ENCODE peak calls at places on chromosomes 11 and 22, in four cellular contexts. One of them, this sample, is unnamed.

GRCh38 chr11:86068138-86068861 is 584 bp downstream of the PICALM start:
- DNase-seq in AML-193: no peak
- DNase-seq in neural progenitor cell: peak
- DNase-seq in anterior cingulate cortex: peak
- DNase-seq in this sample: peak

GRCh38 chr22:43867839-43868652 is 5.7 kb upstream of the SULT4A1 start:
- DNase-seq in AML-193: no peak
- DNase-seq in anterior cingulate cortex: no peak
- DNase-seq in neural progenitor cell: peak
- DNase-seq in this sample: peak

GRCh38 chr22:37284807-37285355 is 2.6 kb downstream of the CYTH4 start:
- DNase-seq in anterior cingulate cortex: peak
- DNase-seq in neural progenitor cell: no peak
- DNase-seq in AML-193: peak
- DNase-seq in this sample: no peak

GRCh38 chr11:84425704-84426103 is 1139.5 kb upstream of the CCDC90B start:
- DNase-seq in anterior cingulate cortex: no peak
- DNase-seq in neural progenitor cell: no peak
- DNase-seq in AML-193: no peak
- DNase-seq in this sample: no peak

GRCh38 chr11:105236631-105237030 is 97.1 kb upstream of the CARD18 start:
- DNase-seq in AML-193: no peak
- DNase-seq in neural progenitor cell: no peak
- DNase-seq in anterior cingulate cortex: no peak
- DNase-seq in this sample: no peak

GRCh38 chr22:19103881-19104821 is 18.1 kb downstream of the DGCR2 start:
- DNase-seq in AML-193: no peak
- DNase-seq in anterior cingulate cortex: no peak
- DNase-seq in neural progenitor cell: no peak
- DNase-seq in this sample: no peak

GRCh38 chr22:42959472-42960145 is 55.3 kb downstream of the PACSIN2 start:
- DNase-seq in AML-193: no peak
- DNase-seq in anterior cingulate cortex: no peak
- DNase-seq in neural progenitor cell: no peak
- DNase-seq in this sample: no peak

GRCh38 chr11:45927684-45928413 is 5.4 kb downstream of the LARGE2 start:
- DNase-seq in neural progenitor cell: no peak
- DNase-seq in anterior cingulate cortex: no peak
- DNase-seq in AML-193: no peak
- DNase-seq in this sample: no peak

GRCh38 chr11:92531051-92531747 is 306.6 kb downstream of the FAT3 start:
- DNase-seq in anterior cingulate cortex: no peak
- DNase-seq in AML-193: no peak
- DNase-seq in neural progenitor cell: peak
- DNase-seq in this sample: no peak

GRCh38 chr11:2797181-2797711 is 88.3 kb downstream of the CDKN1C start:
- DNase-seq in AML-193: no peak
- DNase-seq in neural progenitor cell: no peak
- DNase-seq in anterior cingulate cortex: no peak
- DNase-seq in this sample: peak

GRCh38 chr11:20060180-20060579 is 100.1 kb downstream of the DBX1 start:
- DNase-seq in neural progenitor cell: no peak
- DNase-seq in anterior cingulate cortex: no peak
- DNase-seq in AML-193: no peak
- DNase-seq in this sample: no peak

GRCh38 chr11:129598378-129598777 is 217.3 kb upstream of the TMEM45B start:
- DNase-seq in anterior cingulate cortex: no peak
- DNase-seq in AML-193: no peak
- DNase-seq in neural progenitor cell: no peak
- DNase-seq in this sample: no peak

This sample was measured in WTC11.